ENCODE peak calls at places on chromosomes 6 and 20, in five cellular contexts. One of them, this sample, is unnamed.

GRCh38 chr20:51586005-51586440 is 43.5 kb upstream of the NFATC2 start:
- DNase-seq in A549: peak; percentile 35
- DNase-seq in transverse colon: no peak
- DNase-seq in K562: no peak
- DNase-seq in stomach: no peak
- DNase-seq in this sample: no peak

GRCh38 chr6:4667591-4667990 is 108.6 kb upstream of the CDYL start:
- DNase-seq in A549: no peak
- DNase-seq in transverse colon: no peak
- DNase-seq in K562: no peak
- DNase-seq in stomach: no peak
- DNase-seq in this sample: no peak

GRCh38 chr6:53294095-53294494 is 54.7 kb downstream of the ELOVL5 start:
- DNase-seq in A549: no peak
- DNase-seq in transverse colon: no peak
- DNase-seq in K562: peak; percentile 25
- DNase-seq in stomach: no peak
- DNase-seq in this sample: peak; percentile 64

GRCh38 chr6:55777461-55777860 is 97.9 kb downstream of the BMP5 start:
- DNase-seq in A549: no peak
- DNase-seq in transverse colon: no peak
- DNase-seq in K562: no peak
- DNase-seq in stomach: no peak
- DNase-seq in this sample: no peak

GRCh38 chr6:22821664-22822320 is 252.4 kb downstream of the HDGFL1 start:
- DNase-seq in A549: no peak
- DNase-seq in transverse colon: no peak
- DNase-seq in K562: no peak
- DNase-seq in stomach: no peak
- DNase-seq in this sample: no peak

GRCh38 chr6:11202513-11203305 is 29.8 kb downstream of the NEDD9 start:
- DNase-seq in A549: no peak
- DNase-seq in transverse colon: no peak
- DNase-seq in K562: no peak
- DNase-seq in stomach: no peak
- DNase-seq in this sample: no peak

GRCh38 chr6:154070041-154070440 is 31.0 kb downstream of the OPRM1 start:
- DNase-seq in A549: no peak
- DNase-seq in transverse colon: no peak
- DNase-seq in K562: no peak
- DNase-seq in stomach: no peak
- DNase-seq in this sample: no peak

GRCh38 chr20:52655365-52655764 is 316.8 kb upstream of the TSHZ2 start:
- DNase-seq in A549: no peak
- DNase-seq in transverse colon: no peak
- DNase-seq in K562: no peak
- DNase-seq in stomach: no peak
- DNase-seq in this sample: no peak

GRCh38 chr6:71082033-71082620 is 125.3 kb upstream of the B3GAT2 start:
- DNase-seq in A549: no peak
- DNase-seq in transverse colon: no peak
- DNase-seq in K562: no peak
- DNase-seq in stomach: no peak
- DNase-seq in this sample: no peak

GRCh38 chr6:84252140-84252539 is 24.7 kb upstream of the CEP162 start:
- DNase-seq in A549: no peak
- DNase-seq in transverse colon: no peak
- DNase-seq in K562: no peak
- DNase-seq in stomach: no peak
- DNase-seq in this sample: no peak

GRCh38 chr6:41536884-41537347 is 9.3 kb upstream of the FOXP4 start:
- DNase-seq in A549: no peak
- DNase-seq in transverse colon: peak; percentile 82
- DNase-seq in K562: peak; percentile 27
- DNase-seq in stomach: peak; percentile 93
- DNase-seq in this sample: no peak

GRCh38 chr6:35402136-35402855 is 49.8 kb upstream of the FANCE start:
- DNase-seq in A549: no peak
- DNase-seq in transverse colon: no peak
- DNase-seq in K562: no peak
- DNase-seq in stomach: peak; percentile 79
- DNase-seq in this sample: no peak

GRCh38 chr20:49558826-49559225 is 9.1 kb downstream of the PTGIS start:
- DNase-seq in A549: no peak
- DNase-seq in transverse colon: peak; percentile 1
- DNase-seq in K562: no peak
- DNase-seq in stomach: no peak
- DNase-seq in this sample: no peak

GRCh38 chr6:33632603-33633039 is 11.5 kb downstream of the ITPR3 start:
- DNase-seq in A549: peak; percentile 58
- DNase-seq in transverse colon: peak; percentile 73
- DNase-seq in K562: peak; percentile 76
- DNase-seq in stomach: peak; percentile 45
- DNase-seq in this sample: peak; percentile 70

GRCh38 chr6:6885521-6886088 is 222.2 kb upstream of the RREB1 start:
- DNase-seq in A549: no peak
- DNase-seq in transverse colon: peak; percentile 28
- DNase-seq in K562: no peak
- DNase-seq in stomach: peak; percentile 38
- DNase-seq in this sample: no peak

GRCh38 chr6:72140795-72141194 is 254.4 kb downstream of the RIMS1 start:
- DNase-seq in A549: no peak
- DNase-seq in transverse colon: no peak
- DNase-seq in K562: no peak
- DNase-seq in stomach: no peak
- DNase-seq in this sample: no peak

GRCh38 chr6:45378324-45378926 is 691 bp upstream of the SUPT3H start:
- DNase-seq in A549: peak; percentile 7
- DNase-seq in transverse colon: no peak
- DNase-seq in K562: peak; percentile 50
- DNase-seq in stomach: peak; percentile 27
- DNase-seq in this sample: no peak

GRCh38 chr6:100846276-100846675 is 34.9 kb downstream of the ASCC3 start:
- DNase-seq in A549: no peak
- DNase-seq in transverse colon: no peak
- DNase-seq in K562: no peak
- DNase-seq in stomach: no peak
- DNase-seq in this sample: no peak

GRCh38 chr20:32077192-32077591 is 25.1 kb downstream of the HCK start:
- DNase-seq in A549: no peak
- DNase-seq in transverse colon: no peak
- DNase-seq in K562: no peak
- DNase-seq in stomach: no peak
- DNase-seq in this sample: no peak

GRCh38 chr6:23262864-23263263 is 693.5 kb downstream of the HDGFL1 start:
- DNase-seq in A549: no peak
- DNase-seq in transverse colon: no peak
- DNase-seq in K562: no peak
- DNase-seq in stomach: no peak
- DNase-seq in this sample: no peak

GRCh38 chr6:6649824-6650349 is 61.4 kb downstream of the LY86 start:
- DNase-seq in A549: no peak
- DNase-seq in transverse colon: no peak
- DNase-seq in K562: no peak
- DNase-seq in stomach: no peak
- DNase-seq in this sample: no peak

GRCh38 chr6:129555206-129555832 is 154.7 kb downstream of the ARHGAP18 start:
- DNase-seq in A549: no peak
- DNase-seq in transverse colon: no peak
- DNase-seq in K562: no peak
- DNase-seq in stomach: no peak
- DNase-seq in this sample: no peak

GRCh38 chr6:150236544-150236943 is 93.7 kb downstream of the PPP1R14C start:
- DNase-seq in A549: no peak
- DNase-seq in transverse colon: no peak
- DNase-seq in K562: no peak
- DNase-seq in stomach: no peak
- DNase-seq in this sample: no peak

GRCh38 chr20:50794846-50795634 is at the start of gene BCAS4:
- DNase-seq in A549: peak; percentile 88
- DNase-seq in transverse colon: peak; percentile 84
- DNase-seq in K562: peak; percentile 97
- DNase-seq in stomach: peak; percentile 84
- DNase-seq in this sample: peak; percentile 79

GRCh38 chr6:37324131-37325033 is 29.4 kb upstream of the RNF8 start:
- DNase-seq in A549: no peak
- DNase-seq in transverse colon: no peak
- DNase-seq in K562: no peak
- DNase-seq in stomach: no peak
- DNase-seq in this sample: no peak

GRCh38 chr20:58890073-58890453 is 37.5 kb downstream of the GNAS start:
- DNase-seq in A549: no peak
- DNase-seq in transverse colon: no peak
- DNase-seq in K562: no peak
- DNase-seq in stomach: no peak
- DNase-seq in this sample: no peak

DNA sequence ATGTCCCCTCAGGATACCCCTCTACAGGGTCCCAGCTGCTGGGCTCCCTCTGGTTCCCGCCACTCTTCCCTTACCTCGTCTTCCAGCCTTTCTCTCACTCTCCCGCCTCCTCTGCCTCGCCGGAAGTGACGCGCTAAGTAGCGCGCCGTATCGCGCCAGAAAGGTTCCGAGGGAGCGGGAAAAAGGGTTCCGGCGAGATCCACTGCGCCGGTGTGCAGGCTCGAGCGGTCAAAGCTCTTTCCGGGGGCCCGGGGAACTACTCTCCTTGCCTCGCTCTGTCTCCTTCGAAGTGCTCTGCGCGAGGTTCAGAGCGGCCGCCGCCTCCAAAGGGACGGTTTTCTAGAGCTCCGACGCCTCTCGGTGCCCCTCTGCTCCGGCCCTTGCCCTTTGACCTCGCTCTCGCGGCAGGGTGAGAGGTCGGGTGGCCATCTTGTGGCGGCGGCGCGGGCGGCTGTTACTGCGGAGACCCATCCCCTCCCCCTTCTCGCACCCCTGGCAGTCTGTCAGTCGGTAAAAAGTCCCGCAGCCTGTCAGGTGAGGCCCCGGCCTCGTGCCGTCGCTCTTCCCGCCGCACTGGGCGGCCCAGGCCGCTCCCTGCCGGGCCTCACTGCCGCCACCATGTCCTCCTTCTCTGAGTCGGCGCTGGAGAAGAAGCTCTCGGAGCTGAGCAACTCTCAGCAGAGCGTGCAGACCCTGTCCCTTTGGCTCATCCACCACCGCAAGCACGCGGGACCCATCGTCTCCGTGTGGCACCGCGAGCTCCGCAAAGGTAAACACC is at the start of the genes RPRD1B and TTI1:
- DNase-seq in A549: peak; percentile 80
- DNase-seq in transverse colon: peak; percentile 94
- DNase-seq in K562: peak; percentile 83
- DNase-seq in stomach: peak; percentile 93
- DNase-seq in this sample: peak; percentile 51
- TF ChIP-seq EP300 in A549: no peak
- TF ChIP-seq EP300 in transverse colon: no peak
- TF ChIP-seq EP300 in K562: no peak
- TF ChIP-seq EP300 in stomach: no peak
- TF ChIP-seq EP300 in this sample: no peak

DNA sequence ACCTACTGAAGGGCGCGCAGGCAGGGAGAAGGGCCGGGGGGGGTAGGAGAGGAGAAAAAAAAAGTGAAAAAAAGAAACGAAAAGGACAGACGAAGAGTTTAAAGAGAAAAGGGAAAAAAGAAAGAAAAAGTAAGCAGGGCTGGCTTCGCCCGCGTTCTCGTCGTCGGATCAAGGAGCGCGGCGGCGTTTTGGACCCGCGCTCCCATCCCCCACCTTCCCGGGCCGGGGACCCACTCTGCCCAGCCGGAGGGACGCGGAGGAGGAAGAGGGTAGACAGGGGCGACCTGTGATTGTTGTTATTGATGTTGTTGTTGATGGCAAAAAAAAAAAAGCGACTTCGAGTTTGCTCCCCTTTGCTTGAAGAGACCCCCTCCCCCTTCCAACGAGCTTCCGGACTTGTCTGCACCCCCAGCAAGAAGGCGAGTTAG is 2.4 kb downstream of the SOX4 start:
- DNase-seq in A549: no peak
- DNase-seq in transverse colon: peak; percentile 23
- DNase-seq in K562: no peak
- DNase-seq in stomach: no peak
- DNase-seq in this sample: no peak
- TF ChIP-seq EP300 in A549: no peak
- TF ChIP-seq EP300 in transverse colon: no peak
- TF ChIP-seq EP300 in K562: no peak
- TF ChIP-seq EP300 in stomach: no peak
- TF ChIP-seq EP300 in this sample: no peak

DNA sequence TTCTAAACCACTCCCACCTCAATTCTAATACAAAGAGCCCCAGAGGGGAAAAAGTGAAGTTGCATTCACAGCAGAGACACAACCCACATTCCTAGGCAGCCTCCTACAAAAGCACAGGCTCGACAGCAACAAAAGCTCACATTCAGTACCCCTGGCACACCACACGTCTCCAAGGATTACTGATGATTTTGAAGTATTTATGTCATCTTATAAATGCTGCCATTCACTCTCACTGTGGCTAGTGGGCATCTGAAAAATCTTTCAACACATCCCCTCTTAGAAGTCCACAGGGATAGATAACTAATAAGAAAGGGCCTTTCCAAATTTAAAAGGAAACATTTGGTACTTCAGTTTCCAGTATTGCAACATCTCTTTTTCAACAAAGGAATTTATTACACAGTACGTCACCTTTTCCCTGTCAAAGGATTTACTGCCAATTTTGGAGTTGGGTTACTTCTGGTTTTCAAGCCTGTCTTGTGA is 146.7 kb downstream of the TASP1 start:
- DNase-seq in A549: peak; percentile 25
- DNase-seq in transverse colon: no peak
- DNase-seq in K562: no peak
- DNase-seq in stomach: no peak
- DNase-seq in this sample: peak; percentile 17
- TF ChIP-seq EP300 in A549: no peak
- TF ChIP-seq EP300 in transverse colon: no peak
- TF ChIP-seq EP300 in K562: no peak
- TF ChIP-seq EP300 in stomach: no peak
- TF ChIP-seq EP300 in this sample: no peak

DNA sequence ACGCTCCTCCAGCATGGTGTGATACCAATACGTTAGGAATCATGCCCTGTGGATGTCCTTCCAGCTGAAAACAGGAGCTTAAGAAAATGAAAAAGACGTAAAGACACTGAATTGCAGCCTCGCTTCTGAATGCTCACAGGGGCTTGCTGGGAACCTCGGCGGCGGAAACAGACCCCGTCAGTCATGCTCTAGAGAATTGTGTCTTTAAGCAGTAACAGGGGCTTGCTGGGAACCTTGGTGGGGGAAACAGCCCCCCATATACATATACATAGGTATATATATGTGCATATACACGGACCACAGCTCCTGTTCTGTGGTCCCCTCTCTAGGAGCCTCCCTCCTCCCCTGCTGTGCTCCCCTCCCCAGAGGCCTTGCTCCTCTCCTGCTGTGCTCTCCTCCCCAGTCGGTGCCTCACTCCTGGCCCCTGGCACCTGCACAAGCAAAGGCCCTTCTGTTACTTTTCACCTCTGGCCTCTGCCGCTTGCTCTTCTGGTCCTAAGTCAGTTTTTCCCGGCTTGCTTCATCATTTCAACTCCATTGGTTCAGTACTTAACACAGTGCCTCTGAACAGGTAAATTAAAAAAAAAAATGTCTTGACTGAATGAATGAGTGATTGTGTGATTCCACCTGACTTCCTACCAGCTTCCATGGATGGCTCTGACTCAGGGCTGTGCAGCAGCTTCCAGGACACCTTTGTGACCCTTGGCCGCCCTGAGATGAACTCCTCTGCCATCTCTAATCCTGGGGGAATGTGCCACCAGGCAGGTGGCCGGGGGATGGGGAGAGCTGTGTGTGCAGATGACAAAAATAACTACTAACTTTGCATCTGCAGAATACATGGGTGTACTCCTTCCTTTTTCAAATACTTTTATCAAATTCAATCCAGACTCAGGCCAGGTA is 246.1 kb downstream of the SMOC2 start:
- DNase-seq in A549: no peak
- DNase-seq in transverse colon: no peak
- DNase-seq in K562: no peak
- DNase-seq in stomach: no peak
- DNase-seq in this sample: no peak
- TF ChIP-seq EP300 in A549: no peak
- TF ChIP-seq EP300 in transverse colon: no peak
- TF ChIP-seq EP300 in K562: no peak
- TF ChIP-seq EP300 in stomach: no peak
- TF ChIP-seq EP300 in this sample: no peak

This sample was measured in H1.